ENCODE peak calls at places on chromosomes 5 and 9, in ten cellular contexts. One of them, this sample, is unnamed.

GRCh38 chr5:111478266-111478665 is 34.1 kb downstream of the STARD4 start:
- DNase-seq in effector memory CD4-positive, alpha-beta T cell: no peak
- DNase-seq in fibroblast of the conjunctiva: no peak
- DNase-seq in DMS153: no peak
- DNase-seq in epithelial cell of esophagus: no peak
- DNase-seq in esophagus muscularis mucosa: no peak
- DNase-seq in H9: no peak
- DNase-seq in NCI-H2081: no peak
- DNase-seq in ecto neural progenitor cell: no peak
- DNase-seq in RPMI7951: no peak
- DNase-seq in this sample: no peak

GRCh38 chr5:78157001-78157400 is 137.5 kb downstream of the AP3B1 start:
- DNase-seq in H9: no peak
- DNase-seq in ecto neural progenitor cell: no peak
- DNase-seq in DMS153: no peak
- DNase-seq in fibroblast of the conjunctiva: no peak
- DNase-seq in esophagus muscularis mucosa: no peak
- DNase-seq in effector memory CD4-positive, alpha-beta T cell: no peak
- DNase-seq in NCI-H2081: no peak
- DNase-seq in RPMI7951: no peak
- DNase-seq in epithelial cell of esophagus: no peak
- DNase-seq in this sample: no peak

GRCh38 chr9:136021171-136021890 is 60.2 kb upstream of the UBAC1 start:
- DNase-seq in ecto neural progenitor cell: no peak
- DNase-seq in DMS153: no peak
- DNase-seq in esophagus muscularis mucosa: no peak
- DNase-seq in epithelial cell of esophagus: no peak
- DNase-seq in NCI-H2081: no peak
- DNase-seq in fibroblast of the conjunctiva: no peak
- DNase-seq in H9: peak
- DNase-seq in RPMI7951: no peak
- DNase-seq in effector memory CD4-positive, alpha-beta T cell: no peak
- DNase-seq in this sample: no peak

GRCh38 chr9:128245293-128246151 is 30.3 kb downstream of the GOLGA2 start:
- DNase-seq in epithelial cell of esophagus: peak
- DNase-seq in effector memory CD4-positive, alpha-beta T cell: no peak
- DNase-seq in ecto neural progenitor cell: no peak
- DNase-seq in NCI-H2081: no peak
- DNase-seq in esophagus muscularis mucosa: no peak
- DNase-seq in DMS153: no peak
- DNase-seq in RPMI7951: peak
- DNase-seq in fibroblast of the conjunctiva: peak
- DNase-seq in H9: peak
- DNase-seq in this sample: no peak

GRCh38 chr5:111379391-111379816 is 132.9 kb downstream of the STARD4 start:
- DNase-seq in NCI-H2081: no peak
- DNase-seq in effector memory CD4-positive, alpha-beta T cell: no peak
- DNase-seq in ecto neural progenitor cell: no peak
- DNase-seq in esophagus muscularis mucosa: no peak
- DNase-seq in fibroblast of the conjunctiva: no peak
- DNase-seq in RPMI7951: no peak
- DNase-seq in H9: no peak
- DNase-seq in DMS153: no peak
- DNase-seq in epithelial cell of esophagus: no peak
- DNase-seq in this sample: no peak

GRCh38 chr5:140324041-140324833 is 21.3 kb upstream of the PFDN1 start:
- DNase-seq in NCI-H2081: no peak
- DNase-seq in H9: no peak
- DNase-seq in ecto neural progenitor cell: no peak
- DNase-seq in fibroblast of the conjunctiva: no peak
- DNase-seq in effector memory CD4-positive, alpha-beta T cell: no peak
- DNase-seq in DMS153: no peak
- DNase-seq in esophagus muscularis mucosa: no peak
- DNase-seq in epithelial cell of esophagus: peak
- DNase-seq in RPMI7951: no peak
- DNase-seq in this sample: no peak

GRCh38 chr5:180639743-180640300 is 9.6 kb downstream of the FLT4 start:
- DNase-seq in epithelial cell of esophagus: no peak
- DNase-seq in DMS153: no peak
- DNase-seq in fibroblast of the conjunctiva: no peak
- DNase-seq in H9: peak
- DNase-seq in RPMI7951: no peak
- DNase-seq in NCI-H2081: no peak
- DNase-seq in ecto neural progenitor cell: no peak
- DNase-seq in esophagus muscularis mucosa: no peak
- DNase-seq in effector memory CD4-positive, alpha-beta T cell: no peak
- DNase-seq in this sample: peak

GRCh38 chr9:87267251-87267679 is 230.4 kb upstream of the DAPK1 start:
- DNase-seq in epithelial cell of esophagus: no peak
- DNase-seq in ecto neural progenitor cell: no peak
- DNase-seq in RPMI7951: no peak
- DNase-seq in effector memory CD4-positive, alpha-beta T cell: no peak
- DNase-seq in esophagus muscularis mucosa: no peak
- DNase-seq in fibroblast of the conjunctiva: peak
- DNase-seq in NCI-H2081: no peak
- DNase-seq in H9: no peak
- DNase-seq in DMS153: no peak
- DNase-seq in this sample: no peak

GRCh38 chr5:67353500-67353931 is 156.9 kb upstream of the CD180 start:
- DNase-seq in fibroblast of the conjunctiva: no peak
- DNase-seq in esophagus muscularis mucosa: no peak
- DNase-seq in NCI-H2081: peak
- DNase-seq in RPMI7951: peak
- DNase-seq in H9: no peak
- DNase-seq in DMS153: peak
- DNase-seq in effector memory CD4-positive, alpha-beta T cell: no peak
- DNase-seq in epithelial cell of esophagus: no peak
- DNase-seq in ecto neural progenitor cell: no peak
- DNase-seq in this sample: no peak

GRCh38 chr9:126495411-126496180 is 118.1 kb upstream of the LMX1B start:
- DNase-seq in ecto neural progenitor cell: no peak
- DNase-seq in H9: no peak
- DNase-seq in esophagus muscularis mucosa: no peak
- DNase-seq in epithelial cell of esophagus: no peak
- DNase-seq in fibroblast of the conjunctiva: no peak
- DNase-seq in effector memory CD4-positive, alpha-beta T cell: no peak
- DNase-seq in RPMI7951: no peak
- DNase-seq in NCI-H2081: no peak
- DNase-seq in DMS153: no peak
- DNase-seq in this sample: no peak

GRCh38 chr5:148864113-148864841 is 37.9 kb downstream of the ADRB2 start:
- DNase-seq in H9: no peak
- DNase-seq in fibroblast of the conjunctiva: no peak
- DNase-seq in RPMI7951: no peak
- DNase-seq in NCI-H2081: no peak
- DNase-seq in ecto neural progenitor cell: no peak
- DNase-seq in DMS153: no peak
- DNase-seq in epithelial cell of esophagus: no peak
- DNase-seq in effector memory CD4-positive, alpha-beta T cell: no peak
- DNase-seq in esophagus muscularis mucosa: no peak
- DNase-seq in this sample: no peak

GRCh38 chr5:174553556-174553955 is 170.8 kb upstream of the MSX2 start:
- DNase-seq in ecto neural progenitor cell: no peak
- DNase-seq in esophagus muscularis mucosa: no peak
- DNase-seq in RPMI7951: no peak
- DNase-seq in H9: no peak
- DNase-seq in effector memory CD4-positive, alpha-beta T cell: no peak
- DNase-seq in NCI-H2081: no peak
- DNase-seq in DMS153: no peak
- DNase-seq in fibroblast of the conjunctiva: no peak
- DNase-seq in epithelial cell of esophagus: no peak
- DNase-seq in this sample: no peak

GRCh38 chr9:137351781-137352501 is 49.9 kb upstream of the NRARP start:
- DNase-seq in epithelial cell of esophagus: no peak
- DNase-seq in ecto neural progenitor cell: no peak
- DNase-seq in esophagus muscularis mucosa: no peak
- DNase-seq in RPMI7951: no peak
- DNase-seq in H9: no peak
- DNase-seq in NCI-H2081: no peak
- DNase-seq in effector memory CD4-positive, alpha-beta T cell: no peak
- DNase-seq in fibroblast of the conjunctiva: no peak
- DNase-seq in DMS153: no peak
- DNase-seq in this sample: no peak

GRCh38 chr9:111961575-111961974 is 65.0 kb downstream of the UGCG start:
- DNase-seq in fibroblast of the conjunctiva: no peak
- DNase-seq in ecto neural progenitor cell: no peak
- DNase-seq in RPMI7951: no peak
- DNase-seq in esophagus muscularis mucosa: no peak
- DNase-seq in DMS153: peak
- DNase-seq in epithelial cell of esophagus: peak
- DNase-seq in effector memory CD4-positive, alpha-beta T cell: no peak
- DNase-seq in NCI-H2081: peak
- DNase-seq in H9: no peak
- DNase-seq in this sample: no peak

GRCh38 chr5:116068028-116068632 is 16.7 kb upstream of the COMMD10 start:
- DNase-seq in esophagus muscularis mucosa: no peak
- DNase-seq in RPMI7951: peak
- DNase-seq in fibroblast of the conjunctiva: peak
- DNase-seq in H9: no peak
- DNase-seq in DMS153: no peak
- DNase-seq in ecto neural progenitor cell: no peak
- DNase-seq in NCI-H2081: peak
- DNase-seq in epithelial cell of esophagus: peak
- DNase-seq in effector memory CD4-positive, alpha-beta T cell: no peak
- DNase-seq in this sample: no peak

GRCh38 chr9:118529210-118529609 is 825.0 kb downstream of the TLR4 start:
- DNase-seq in fibroblast of the conjunctiva: no peak
- DNase-seq in RPMI7951: peak
- DNase-seq in DMS153: no peak
- DNase-seq in H9: no peak
- DNase-seq in NCI-H2081: no peak
- DNase-seq in ecto neural progenitor cell: no peak
- DNase-seq in esophagus muscularis mucosa: no peak
- DNase-seq in epithelial cell of esophagus: peak
- DNase-seq in effector memory CD4-positive, alpha-beta T cell: no peak
- DNase-seq in this sample: no peak

GRCh38 chr5:148970876-148971275 is 92.0 kb downstream of the SH3TC2 start:
- DNase-seq in esophagus muscularis mucosa: no peak
- DNase-seq in H9: no peak
- DNase-seq in epithelial cell of esophagus: no peak
- DNase-seq in effector memory CD4-positive, alpha-beta T cell: no peak
- DNase-seq in ecto neural progenitor cell: no peak
- DNase-seq in DMS153: no peak
- DNase-seq in fibroblast of the conjunctiva: no peak
- DNase-seq in NCI-H2081: no peak
- DNase-seq in RPMI7951: no peak
- DNase-seq in this sample: no peak

GRCh38 chr5:179927834-179928233 is 20.1 kb upstream of the TBC1D9B start:
- DNase-seq in esophagus muscularis mucosa: peak
- DNase-seq in ecto neural progenitor cell: no peak
- DNase-seq in DMS153: no peak
- DNase-seq in effector memory CD4-positive, alpha-beta T cell: no peak
- DNase-seq in H9: no peak
- DNase-seq in fibroblast of the conjunctiva: no peak
- DNase-seq in RPMI7951: peak
- DNase-seq in NCI-H2081: no peak
- DNase-seq in epithelial cell of esophagus: peak
- DNase-seq in this sample: no peak

GRCh38 chr9:81874228-81874627 is 54.0 kb upstream of the SPATA31D4 start:
- DNase-seq in effector memory CD4-positive, alpha-beta T cell: no peak
- DNase-seq in NCI-H2081: no peak
- DNase-seq in RPMI7951: no peak
- DNase-seq in H9: no peak
- DNase-seq in fibroblast of the conjunctiva: no peak
- DNase-seq in epithelial cell of esophagus: no peak
- DNase-seq in esophagus muscularis mucosa: no peak
- DNase-seq in DMS153: no peak
- DNase-seq in ecto neural progenitor cell: no peak
- DNase-seq in this sample: no peak

GRCh38 chr9:68739631-68740174 is 34.7 kb downstream of the PIP5K1B start:
- DNase-seq in RPMI7951: no peak
- DNase-seq in epithelial cell of esophagus: no peak
- DNase-seq in NCI-H2081: no peak
- DNase-seq in H9: no peak
- DNase-seq in fibroblast of the conjunctiva: no peak
- DNase-seq in DMS153: no peak
- DNase-seq in effector memory CD4-positive, alpha-beta T cell: no peak
- DNase-seq in esophagus muscularis mucosa: no peak
- DNase-seq in ecto neural progenitor cell: no peak
- DNase-seq in this sample: no peak

GRCh38 chr5:9207820-9208418 is 338.0 kb downstream of the SEMA5A start:
- DNase-seq in DMS153: peak
- DNase-seq in epithelial cell of esophagus: peak
- DNase-seq in NCI-H2081: peak
- DNase-seq in esophagus muscularis mucosa: no peak
- DNase-seq in fibroblast of the conjunctiva: peak
- DNase-seq in ecto neural progenitor cell: no peak
- DNase-seq in H9: no peak
- DNase-seq in effector memory CD4-positive, alpha-beta T cell: no peak
- DNase-seq in RPMI7951: peak
- DNase-seq in this sample: no peak

GRCh38 chr5:93186031-93186682 is 394.9 kb downstream of the NR2F1-AS1 start:
- DNase-seq in H9: no peak
- DNase-seq in DMS153: no peak
- DNase-seq in fibroblast of the conjunctiva: no peak
- DNase-seq in epithelial cell of esophagus: peak
- DNase-seq in esophagus muscularis mucosa: no peak
- DNase-seq in ecto neural progenitor cell: no peak
- DNase-seq in effector memory CD4-positive, alpha-beta T cell: no peak
- DNase-seq in RPMI7951: peak
- DNase-seq in NCI-H2081: no peak
- DNase-seq in this sample: no peak

GRCh38 chr5:128920345-128921215 is 44.7 kb upstream of the SLC27A6 start:
- DNase-seq in H9: no peak
- DNase-seq in NCI-H2081: no peak
- DNase-seq in RPMI7951: no peak
- DNase-seq in esophagus muscularis mucosa: no peak
- DNase-seq in ecto neural progenitor cell: no peak
- DNase-seq in DMS153: no peak
- DNase-seq in effector memory CD4-positive, alpha-beta T cell: no peak
- DNase-seq in fibroblast of the conjunctiva: peak
- DNase-seq in epithelial cell of esophagus: peak
- DNase-seq in this sample: no peak

GRCh38 chr9:33233659-33234335 is 6.2 kb upstream of the SPINK4 start:
- DNase-seq in DMS153: peak
- DNase-seq in H9: no peak
- DNase-seq in ecto neural progenitor cell: no peak
- DNase-seq in epithelial cell of esophagus: peak
- DNase-seq in esophagus muscularis mucosa: no peak
- DNase-seq in RPMI7951: peak
- DNase-seq in fibroblast of the conjunctiva: peak
- DNase-seq in effector memory CD4-positive, alpha-beta T cell: no peak
- DNase-seq in NCI-H2081: no peak
- DNase-seq in this sample: no peak

GRCh38 chr5:139676951-139677367 is 28.8 kb downstream of the CXXC5 start:
- DNase-seq in H9: no peak
- DNase-seq in RPMI7951: no peak
- DNase-seq in epithelial cell of esophagus: no peak
- DNase-seq in ecto neural progenitor cell: peak
- DNase-seq in fibroblast of the conjunctiva: no peak
- DNase-seq in effector memory CD4-positive, alpha-beta T cell: no peak
- DNase-seq in esophagus muscularis mucosa: no peak
- DNase-seq in NCI-H2081: no peak
- DNase-seq in DMS153: no peak
- DNase-seq in this sample: no peak

GRCh38 chr5:158155811-158156495 is 297.0 kb upstream of the CLINT1 start:
- DNase-seq in NCI-H2081: no peak
- DNase-seq in epithelial cell of esophagus: no peak
- DNase-seq in H9: no peak
- DNase-seq in fibroblast of the conjunctiva: no peak
- DNase-seq in effector memory CD4-positive, alpha-beta T cell: no peak
- DNase-seq in esophagus muscularis mucosa: no peak
- DNase-seq in ecto neural progenitor cell: no peak
- DNase-seq in RPMI7951: no peak
- DNase-seq in DMS153: no peak
- DNase-seq in this sample: no peak

GRCh38 chr9:86700601-86701000 is 246.7 kb downstream of the GAS1 start:
- DNase-seq in fibroblast of the conjunctiva: peak
- DNase-seq in effector memory CD4-positive, alpha-beta T cell: no peak
- DNase-seq in H9: no peak
- DNase-seq in epithelial cell of esophagus: peak
- DNase-seq in RPMI7951: peak
- DNase-seq in DMS153: no peak
- DNase-seq in NCI-H2081: no peak
- DNase-seq in esophagus muscularis mucosa: no peak
- DNase-seq in ecto neural progenitor cell: no peak
- DNase-seq in this sample: no peak

GRCh38 chr5:154713615-154714125 is 41.5 kb upstream of the LARP1 start:
- DNase-seq in ecto neural progenitor cell: no peak
- DNase-seq in epithelial cell of esophagus: peak
- DNase-seq in RPMI7951: no peak
- DNase-seq in esophagus muscularis mucosa: no peak
- DNase-seq in fibroblast of the conjunctiva: no peak
- DNase-seq in NCI-H2081: no peak
- DNase-seq in effector memory CD4-positive, alpha-beta T cell: no peak
- DNase-seq in DMS153: no peak
- DNase-seq in H9: no peak
- DNase-seq in this sample: no peak